ENCODE peak calls at places on chromosomes 2 and 18, in four cellular contexts. M is lung, S is cardiac muscle cell, B is spleen. K is an unnamed sample.

GRCh38 chr2:148020036-148020357 is 540 bp downstream of the ORC4 start:
- DNase-seq in S (no peak), B (no peak), M (peak), K (no peak)

GRCh38 chr2:222982909-222983265 is 69.1 kb upstream of the KCNE4 start:
- DNase-seq in M (no peak), B (no peak), S (no peak), K (no peak)

GRCh38 chr2:207472343-207473202 is 57.2 kb upstream of the CREB1 start:
- DNase-seq in M (no peak), B (no peak), S (no peak), K (no peak)

GRCh38 chr2:10140841-10141610 is 18.5 kb downstream of the RRM2 start:
- DNase-seq in M (no peak), B (peak), S (no peak), K (no peak)

GRCh38 chr2:230827774-230828271 is 36.9 kb upstream of the ITM2C start:
- DNase-seq in S (no peak), M (no peak), B (peak), K (no peak)

GRCh38 chr18:42617086-42617725 is 498.3 kb downstream of the RIT2 start:
- DNase-seq in B (no peak), S (no peak), M (no peak), K (no peak)

GRCh38 chr18:39772155-39772919 is 2182.7 kb upstream of the PIK3C3 start:
- DNase-seq in B (no peak), S (no peak), M (no peak), K (no peak)

GRCh38 chr2:120013569-120014223 is 819 bp downstream of the EPB41L5 start:
- DNase-seq in M (no peak), B (no peak), S (peak), K (no peak)

GRCh38 chr18:61893304-61893970 is 630 bp upstream of the RNF152 start:
- DNase-seq in B (no peak), M (no peak), S (peak), K (peak)

GRCh38 chr18:76461148-76461547 is 33.9 kb downstream of the ZNF516 start:
- DNase-seq in S (no peak), M (peak), B (no peak), K (no peak)

GRCh38 chr2:231708773-231709635 is 679 bp downstream of the PTMA start:
- DNase-seq in M (peak), S (peak), B (peak), K (no peak)

GRCh38 chr2:129768485-129769258 is 210.8 kb upstream of the RAB6C start:
- DNase-seq in M (no peak), B (no peak), S (no peak), K (no peak)

GRCh38 chr2:136765256-136765735 is at the start of gene THSD7B:
- DNase-seq in B (no peak), S (no peak), M (no peak), K (peak)

GRCh38 chr2:186972281-186972970 is 123.5 kb upstream of the ZSWIM2 start:
- DNase-seq in S (no peak), B (no peak), M (no peak), K (no peak)

GRCh38 chr2:6877402-6878305 is at the start of gene RSAD2:
- DNase-seq in B (peak), M (peak), S (no peak), K (no peak)

GRCh38 chr18:37665346-37665745 is 99.7 kb upstream of the CELF4 start:
- DNase-seq in M (peak), B (no peak), S (no peak), K (no peak)

GRCh38 chr2:108632748-108633147 is 86.5 kb upstream of the RANBP2 start:
- DNase-seq in M (no peak), B (no peak), S (no peak), K (no peak)

GRCh38 chr18:2602844-2603243 is 31.5 kb downstream of the NDC80 start:
- DNase-seq in B (no peak), S (no peak), M (no peak), K (no peak)

GRCh38 chr2:144331652-144332355 is 188.1 kb downstream of the ZEB2 start:
- DNase-seq in S (no peak), B (peak), M (no peak), K (peak)

GRCh38 chr18:6382968-6383367 is 31.7 kb downstream of the L3MBTL4 start:
- DNase-seq in M (no peak), B (no peak), S (peak), K (no peak)

GRCh38 chr2:9143264-9143815 is 63.3 kb upstream of the ASAP2 start:
- DNase-seq in S (no peak), B (peak), M (no peak), K (no peak)

GRCh38 chr2:215698566-215698965 is 262.7 kb upstream of the FN1 start:
- DNase-seq in B (no peak), S (no peak), M (peak), K (no peak)

GRCh38 chr2:100213595-100213994 is 71.2 kb upstream of the AFF3 start:
- DNase-seq in S (no peak), M (no peak), B (no peak), K (no peak)

GRCh38 chr2:8548065-8548870 is 133.6 kb upstream of the ID2 start:
- DNase-seq in S (peak), B (peak), M (no peak), K (no peak)

GRCh38 chr18:45457933-45458332 is 157.3 kb upstream of the SLC14A2 start:
- DNase-seq in S (no peak), M (no peak), B (no peak), K (no peak)

DNA sequence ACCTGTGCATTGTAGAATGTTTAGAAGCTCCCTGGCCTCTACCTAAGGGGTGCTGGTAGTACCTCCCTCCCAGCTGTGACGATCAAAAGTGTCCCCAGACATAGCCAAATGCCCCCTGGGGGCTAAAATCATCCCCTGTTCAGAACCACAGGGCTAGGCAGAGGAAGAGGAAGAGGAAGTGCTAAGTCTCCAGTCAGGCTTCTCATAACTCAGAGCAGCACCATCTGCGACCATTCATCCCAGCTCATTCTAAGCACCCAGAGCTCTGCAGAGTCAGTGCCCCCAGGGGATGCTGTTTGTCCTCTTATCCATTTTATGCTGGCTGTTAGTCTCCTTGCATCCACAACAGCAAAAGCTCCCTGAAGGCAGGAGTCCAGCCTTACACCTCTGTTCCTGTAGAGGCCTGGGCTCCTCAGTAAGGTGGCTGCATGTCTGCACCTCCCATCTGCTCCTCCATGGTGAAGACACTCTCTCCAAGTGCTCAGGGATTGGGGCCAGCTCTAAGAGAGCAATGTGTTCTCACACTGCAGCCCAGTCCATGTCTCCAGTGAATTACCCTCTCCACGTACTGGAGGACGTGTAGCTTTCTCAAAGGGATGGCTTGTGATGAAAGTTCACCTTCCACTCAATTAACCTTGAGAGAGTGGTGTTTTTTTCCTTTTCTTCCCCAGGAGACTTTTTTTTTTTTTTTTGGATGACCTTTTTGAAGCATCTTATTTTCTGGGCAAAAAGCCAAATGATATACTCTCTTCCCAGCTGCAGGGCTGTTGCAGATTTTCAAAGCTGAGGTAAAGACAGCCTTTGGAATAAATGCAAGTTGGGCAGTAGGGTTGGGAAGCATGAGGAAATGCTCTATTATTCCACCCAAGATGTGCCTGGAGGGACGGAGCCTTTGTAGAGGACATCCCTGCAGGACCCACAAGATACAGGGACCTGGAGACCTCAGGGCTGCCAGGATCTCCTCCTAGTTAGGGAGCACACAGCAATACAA is 158.9 kb upstream of the SLC14A2 start:
- DNase-seq in B (no peak), S (no peak), M (no peak), K (no peak)
- TF ChIP-seq CTCF in B (peak), S (no peak), M (no peak), K (no peak)

GRCh38 chr2:59789523-59789922 is 763.9 kb downstream of the BCL11A start:
- DNase-seq in M (no peak), S (no peak), B (no peak), K (no peak)
- TF ChIP-seq CTCF in M (no peak), S (no peak), B (no peak), K (no peak)

GRCh38 chr2:197055045-197055444 is 128.5 kb upstream of the PGAP1 start:
- DNase-seq in S (no peak), M (no peak), B (no peak), K (no peak)

GRCh38 chr2:197059498-197059897 is 133.0 kb upstream of the PGAP1 start:
- DNase-seq in M (no peak), S (no peak), B (no peak), K (no peak)

GRCh38 chr2:197058777-197059176 is 132.3 kb upstream of the PGAP1 start:
- DNase-seq in M (no peak), S (no peak), B (no peak), K (no peak)

GRCh38 chr2:197054437-197054836 is 127.9 kb upstream of the PGAP1 start:
- DNase-seq in M (no peak), S (no peak), B (no peak), K (no peak)

GRCh38 chr2:197057946-197058345 is 131.4 kb upstream of the PGAP1 start:
- DNase-seq in M (no peak), S (no peak), B (no peak), K (no peak)
- TF ChIP-seq CTCF in M (no peak), S (no peak), B (no peak), K (no peak)

GRCh38 chr2:96875498-96876035 is 5.7 kb upstream of the SEMA4C start:
- DNase-seq in M (no peak), B (no peak), S (no peak), K (peak)
- TF ChIP-seq CTCF in M (no peak), B (no peak), S (no peak), K (no peak)

GRCh38 chr2:72674982-72675915 is 150.6 kb downstream of the EXOC6B start:
- DNase-seq in B (no peak), S (peak), M (no peak), K (no peak)
- TF ChIP-seq CTCF in B (no peak), S (no peak), M (no peak), K (no peak)

GRCh38 chr2:176445831-176446433 is 176.7 kb downstream of the MTX2 start:
- DNase-seq in M (no peak), S (no peak), B (no peak), K (no peak)
- TF ChIP-seq CTCF in M (no peak), S (no peak), B (no peak), K (no peak)

K was measured in D721Med.